ENCODE peak calls at places on chromosomes 16 and 17, in nine cellular contexts. One of them, this sample, is unnamed.

GRCh38 chr17:1792495-1793446 is 30.9 kb downstream of the SERPINF1 start:
- DNase-seq in left ventricle myocardium inferior: no peak
- DNase-seq in WTC11: no peak
- DNase-seq in omental fat pad: no peak
- DNase-seq in HL-60: no peak
- DNase-seq in heart right ventricle: no peak
- DNase-seq in spleen: peak; percentile 25
- DNase-seq in kidney: no peak
- DNase-seq in nephron progenitor cell: no peak
- DNase-seq in this sample: peak; percentile 20

GRCh38 chr17:18363021-18363941 is at the start of gene SHMT1:
- DNase-seq in spleen: peak; percentile 98
- DNase-seq in heart right ventricle: peak; percentile 90
- DNase-seq in HL-60: peak; percentile 74
- DNase-seq in kidney: peak; percentile 98
- DNase-seq in left ventricle myocardium inferior: peak; percentile 95
- DNase-seq in nephron progenitor cell: peak; percentile 92
- DNase-seq in omental fat pad: peak; percentile 78
- DNase-seq in WTC11: peak; percentile 97
- DNase-seq in this sample: peak; percentile 88

GRCh38 chr17:49156256-49156655 is 23.7 kb downstream of the B4GALNT2 start:
- DNase-seq in spleen: no peak
- DNase-seq in heart right ventricle: no peak
- DNase-seq in omental fat pad: no peak
- DNase-seq in HL-60: no peak
- DNase-seq in WTC11: no peak
- DNase-seq in kidney: no peak
- DNase-seq in left ventricle myocardium inferior: no peak
- DNase-seq in nephron progenitor cell: no peak
- DNase-seq in this sample: no peak

GRCh38 chr16:3000540-3000939 is 12.2 kb upstream of the CLDN9 start:
- DNase-seq in kidney: no peak
- DNase-seq in omental fat pad: no peak
- DNase-seq in heart right ventricle: no peak
- DNase-seq in nephron progenitor cell: no peak
- DNase-seq in left ventricle myocardium inferior: no peak
- DNase-seq in spleen: no peak
- DNase-seq in HL-60: no peak
- DNase-seq in WTC11: no peak
- DNase-seq in this sample: no peak

GRCh38 chr16:3454093-3454492 is 10.6 kb downstream of the NAA60 start:
- DNase-seq in HL-60: no peak
- DNase-seq in omental fat pad: no peak
- DNase-seq in heart right ventricle: no peak
- DNase-seq in nephron progenitor cell: no peak
- DNase-seq in kidney: no peak
- DNase-seq in left ventricle myocardium inferior: no peak
- DNase-seq in WTC11: no peak
- DNase-seq in spleen: no peak
- DNase-seq in this sample: no peak

GRCh38 chr16:68079616-68080344 is 5.4 kb upstream of the NFATC3 start:
- DNase-seq in nephron progenitor cell: peak; percentile 62
- DNase-seq in kidney: peak; percentile 91
- DNase-seq in spleen: peak; percentile 95
- DNase-seq in WTC11: no peak
- DNase-seq in heart right ventricle: peak; percentile 88
- DNase-seq in left ventricle myocardium inferior: peak; percentile 83
- DNase-seq in HL-60: peak; percentile 94
- DNase-seq in omental fat pad: no peak
- DNase-seq in this sample: no peak

GRCh38 chr16:6682142-6682811 is 650.4 kb upstream of the RBFOX1 start:
- DNase-seq in kidney: no peak
- DNase-seq in nephron progenitor cell: peak; percentile 72
- DNase-seq in spleen: no peak
- DNase-seq in HL-60: peak; percentile 10
- DNase-seq in left ventricle myocardium inferior: no peak
- DNase-seq in heart right ventricle: no peak
- DNase-seq in WTC11: peak; percentile 32
- DNase-seq in omental fat pad: no peak
- DNase-seq in this sample: peak; percentile 61

GRCh38 chr16:53022374-53022773 is 30.3 kb downstream of the CHD9NB start:
- DNase-seq in spleen: no peak
- DNase-seq in HL-60: no peak
- DNase-seq in heart right ventricle: peak; percentile 40
- DNase-seq in left ventricle myocardium inferior: no peak
- DNase-seq in WTC11: peak; percentile 51
- DNase-seq in omental fat pad: no peak
- DNase-seq in nephron progenitor cell: peak; percentile 60
- DNase-seq in kidney: no peak
- DNase-seq in this sample: peak; percentile 59

GRCh38 chr16:19389246-19389645 is 28.4 kb upstream of the TMC5 start:
- DNase-seq in heart right ventricle: no peak
- DNase-seq in HL-60: no peak
- DNase-seq in spleen: peak; percentile 80
- DNase-seq in WTC11: peak; percentile 86
- DNase-seq in omental fat pad: peak; percentile 55
- DNase-seq in kidney: no peak
- DNase-seq in nephron progenitor cell: peak; percentile 57
- DNase-seq in left ventricle myocardium inferior: peak; percentile 18
- DNase-seq in this sample: peak; percentile 42

GRCh38 chr17:79124513-79125209 is 50.0 kb downstream of the ENGASE start:
- DNase-seq in nephron progenitor cell: no peak
- DNase-seq in HL-60: no peak
- DNase-seq in spleen: no peak
- DNase-seq in WTC11: no peak
- DNase-seq in left ventricle myocardium inferior: no peak
- DNase-seq in omental fat pad: no peak
- DNase-seq in kidney: no peak
- DNase-seq in heart right ventricle: no peak
- DNase-seq in this sample: no peak

GRCh38 chr16:8885674-8886592 is 3.8 kb downstream of the LITAFD start:
- DNase-seq in heart right ventricle: no peak
- DNase-seq in omental fat pad: no peak
- DNase-seq in kidney: peak; percentile 73
- DNase-seq in left ventricle myocardium inferior: no peak
- DNase-seq in nephron progenitor cell: no peak
- DNase-seq in spleen: peak; percentile 72
- DNase-seq in WTC11: no peak
- DNase-seq in HL-60: no peak
- DNase-seq in this sample: peak; percentile 74
- TF ChIP-seq CTCF in heart right ventricle: no peak
- TF ChIP-seq CTCF in omental fat pad: no peak
- TF ChIP-seq CTCF in kidney: no peak
- TF ChIP-seq CTCF in left ventricle myocardium inferior: no peak
- TF ChIP-seq CTCF in nephron progenitor cell: no peak
- TF ChIP-seq CTCF in spleen: no peak
- TF ChIP-seq CTCF in WTC11: no peak
- TF ChIP-seq CTCF in HL-60: no peak
- TF ChIP-seq CTCF in this sample: peak; percentile 15

DNA sequence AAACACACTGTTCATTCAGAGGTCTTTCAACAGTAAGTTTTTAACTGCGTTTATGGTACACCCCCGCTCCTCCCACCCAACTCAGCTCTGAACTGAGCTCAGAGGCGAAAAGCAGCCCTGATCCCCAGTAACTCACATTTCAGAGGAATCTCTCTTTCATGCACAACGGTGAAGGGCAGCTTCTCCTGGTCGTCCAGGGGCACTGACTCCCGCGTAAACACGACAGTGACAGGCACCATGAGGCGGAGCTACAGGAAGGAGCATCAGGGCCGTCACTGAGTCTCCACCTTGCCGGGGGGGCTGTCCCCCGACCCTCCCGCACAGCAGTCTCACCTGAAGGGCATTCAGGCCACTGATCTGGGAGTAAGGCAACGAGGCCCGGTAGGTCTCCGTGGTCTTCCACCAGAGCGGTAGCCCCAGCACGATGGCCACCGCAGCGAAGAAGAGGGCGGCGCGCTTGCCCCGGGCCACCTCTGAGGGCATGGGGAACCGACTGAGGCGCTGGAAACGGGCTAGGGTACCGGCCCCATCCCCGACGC is 539 bp downstream of the PIGS start:
- DNase-seq in omental fat pad: no peak
- DNase-seq in left ventricle myocardium inferior: peak; percentile 25
- DNase-seq in nephron progenitor cell: peak; percentile 46
- DNase-seq in HL-60: no peak
- DNase-seq in spleen: peak; percentile 89
- DNase-seq in heart right ventricle: no peak
- DNase-seq in WTC11: peak; percentile 55
- DNase-seq in kidney: peak; percentile 77
- DNase-seq in this sample: peak; percentile 48
- TF ChIP-seq CTCF in omental fat pad: no peak
- TF ChIP-seq CTCF in left ventricle myocardium inferior: no peak
- TF ChIP-seq CTCF in nephron progenitor cell: no peak
- TF ChIP-seq CTCF in HL-60: no peak
- TF ChIP-seq CTCF in spleen: no peak
- TF ChIP-seq CTCF in heart right ventricle: no peak
- TF ChIP-seq CTCF in WTC11: no peak
- TF ChIP-seq CTCF in kidney: no peak
- TF ChIP-seq CTCF in this sample: no peak

GRCh38 chr17:73782231-73782630 is 138.0 kb upstream of the SDK2 start:
- DNase-seq in spleen: no peak
- DNase-seq in left ventricle myocardium inferior: no peak
- DNase-seq in omental fat pad: no peak
- DNase-seq in kidney: no peak
- DNase-seq in heart right ventricle: no peak
- DNase-seq in WTC11: no peak
- DNase-seq in nephron progenitor cell: no peak
- DNase-seq in HL-60: no peak
- DNase-seq in this sample: no peak

GRCh38 chr17:73785466-73785865 is 141.2 kb upstream of the SDK2 start:
- DNase-seq in left ventricle myocardium inferior: no peak
- DNase-seq in nephron progenitor cell: no peak
- DNase-seq in kidney: no peak
- DNase-seq in omental fat pad: no peak
- DNase-seq in HL-60: no peak
- DNase-seq in heart right ventricle: no peak
- DNase-seq in WTC11: no peak
- DNase-seq in spleen: no peak
- DNase-seq in this sample: peak; percentile 30

GRCh38 chr17:73784015-73784603 is 139.9 kb upstream of the SDK2 start:
- DNase-seq in kidney: no peak
- DNase-seq in nephron progenitor cell: no peak
- DNase-seq in heart right ventricle: no peak
- DNase-seq in HL-60: no peak
- DNase-seq in omental fat pad: no peak
- DNase-seq in spleen: no peak
- DNase-seq in WTC11: no peak
- DNase-seq in left ventricle myocardium inferior: no peak
- DNase-seq in this sample: no peak

GRCh38 chr17:73783382-73783766 is 139.1 kb upstream of the SDK2 start:
- DNase-seq in omental fat pad: no peak
- DNase-seq in left ventricle myocardium inferior: no peak
- DNase-seq in HL-60: no peak
- DNase-seq in spleen: no peak
- DNase-seq in heart right ventricle: no peak
- DNase-seq in WTC11: no peak
- DNase-seq in kidney: no peak
- DNase-seq in nephron progenitor cell: no peak
- DNase-seq in this sample: no peak

GRCh38 chr17:73782641-73783381 is 138.6 kb upstream of the SDK2 start:
- DNase-seq in nephron progenitor cell: no peak
- DNase-seq in left ventricle myocardium inferior: no peak
- DNase-seq in WTC11: peak; percentile 68
- DNase-seq in omental fat pad: no peak
- DNase-seq in spleen: no peak
- DNase-seq in heart right ventricle: no peak
- DNase-seq in HL-60: no peak
- DNase-seq in kidney: no peak
- DNase-seq in this sample: no peak
- TF ChIP-seq CTCF in nephron progenitor cell: no peak
- TF ChIP-seq CTCF in left ventricle myocardium inferior: no peak
- TF ChIP-seq CTCF in WTC11: peak; percentile 42
- TF ChIP-seq CTCF in omental fat pad: no peak
- TF ChIP-seq CTCF in spleen: no peak
- TF ChIP-seq CTCF in heart right ventricle: no peak
- TF ChIP-seq CTCF in HL-60: no peak
- TF ChIP-seq CTCF in kidney: no peak
- TF ChIP-seq CTCF in this sample: peak; percentile 25

GRCh38 chr17:16415031-16415924 is at the start of gene TRPV2:
- DNase-seq in left ventricle myocardium inferior: peak; percentile 56
- DNase-seq in WTC11: peak; percentile 62
- DNase-seq in spleen: peak; percentile 94
- DNase-seq in HL-60: no peak
- DNase-seq in kidney: no peak
- DNase-seq in omental fat pad: no peak
- DNase-seq in heart right ventricle: no peak
- DNase-seq in nephron progenitor cell: peak; percentile 33
- DNase-seq in this sample: no peak
- TF ChIP-seq CTCF in left ventricle myocardium inferior: peak; percentile 48
- TF ChIP-seq CTCF in WTC11: peak; percentile 23
- TF ChIP-seq CTCF in spleen: peak; percentile 46
- TF ChIP-seq CTCF in HL-60: no peak
- TF ChIP-seq CTCF in kidney: peak; percentile 20
- TF ChIP-seq CTCF in omental fat pad: no peak
- TF ChIP-seq CTCF in heart right ventricle: no peak
- TF ChIP-seq CTCF in nephron progenitor cell: no peak
- TF ChIP-seq CTCF in this sample: peak; percentile 32

GRCh38 chr17:36460265-36460937 is 26.1 kb upstream of the ZNHIT3 start:
- DNase-seq in kidney: no peak
- DNase-seq in nephron progenitor cell: no peak
- DNase-seq in heart right ventricle: no peak
- DNase-seq in WTC11: no peak
- DNase-seq in omental fat pad: no peak
- DNase-seq in HL-60: no peak
- DNase-seq in spleen: no peak
- DNase-seq in left ventricle myocardium inferior: no peak
- DNase-seq in this sample: no peak
- TF ChIP-seq CTCF in kidney: no peak
- TF ChIP-seq CTCF in nephron progenitor cell: no peak
- TF ChIP-seq CTCF in heart right ventricle: no peak
- TF ChIP-seq CTCF in WTC11: no peak
- TF ChIP-seq CTCF in omental fat pad: no peak
- TF ChIP-seq CTCF in HL-60: no peak
- TF ChIP-seq CTCF in spleen: no peak
- TF ChIP-seq CTCF in left ventricle myocardium inferior: no peak
- TF ChIP-seq CTCF in this sample: peak; percentile 9

GRCh38 chr17:16363749-16364536 is 10.7 kb upstream of the CENPV start:
- DNase-seq in spleen: peak; percentile 82
- DNase-seq in heart right ventricle: peak; percentile 68
- DNase-seq in nephron progenitor cell: peak; percentile 83
- DNase-seq in kidney: no peak
- DNase-seq in omental fat pad: peak; percentile 84
- DNase-seq in WTC11: peak; percentile 85
- DNase-seq in left ventricle myocardium inferior: peak; percentile 73
- DNase-seq in HL-60: no peak
- DNase-seq in this sample: peak; percentile 62
- TF ChIP-seq CTCF in spleen: peak; percentile 87
- TF ChIP-seq CTCF in heart right ventricle: peak; percentile 90
- TF ChIP-seq CTCF in nephron progenitor cell: peak; percentile 90
- TF ChIP-seq CTCF in kidney: peak; percentile 92
- TF ChIP-seq CTCF in omental fat pad: peak; percentile 37
- TF ChIP-seq CTCF in WTC11: peak; percentile 85
- TF ChIP-seq CTCF in left ventricle myocardium inferior: peak; percentile 93
- TF ChIP-seq CTCF in HL-60: peak; percentile 61
- TF ChIP-seq CTCF in this sample: peak; percentile 88

DNA sequence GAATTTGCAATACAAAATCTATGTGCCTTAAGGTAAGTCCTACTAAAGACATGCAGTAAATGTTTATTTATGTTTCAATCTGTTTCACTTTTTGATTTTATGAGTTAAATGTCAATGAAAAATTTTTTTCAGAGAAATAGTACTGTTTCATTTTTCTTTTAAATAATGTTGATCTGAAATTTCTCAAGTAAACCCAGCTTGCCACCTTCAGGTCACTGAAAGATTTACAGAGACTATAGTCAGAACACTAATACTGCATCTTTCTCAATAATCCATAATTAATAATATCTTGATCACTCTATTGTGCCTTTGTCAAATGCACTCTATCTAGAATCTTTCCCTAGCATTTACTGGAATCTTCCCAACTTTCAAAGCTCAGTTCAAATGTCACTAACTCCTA is 6.5 kb upstream of the DHX40 start:
- DNase-seq in heart right ventricle: no peak
- DNase-seq in left ventricle myocardium inferior: no peak
- DNase-seq in HL-60: no peak
- DNase-seq in spleen: no peak
- DNase-seq in WTC11: no peak
- DNase-seq in omental fat pad: no peak
- DNase-seq in nephron progenitor cell: no peak
- DNase-seq in kidney: no peak
- DNase-seq in this sample: no peak
- TF ChIP-seq CTCF in heart right ventricle: no peak
- TF ChIP-seq CTCF in left ventricle myocardium inferior: peak; percentile 29
- TF ChIP-seq CTCF in HL-60: no peak
- TF ChIP-seq CTCF in spleen: no peak
- TF ChIP-seq CTCF in WTC11: no peak
- TF ChIP-seq CTCF in omental fat pad: no peak
- TF ChIP-seq CTCF in nephron progenitor cell: no peak
- TF ChIP-seq CTCF in kidney: no peak
- TF ChIP-seq CTCF in this sample: peak; percentile 40

This sample was measured in BE2C.